ENCODE peak calls at places on chromosomes 12 and 14, in seven cellular contexts. K is lung; T is left ventricle myocardium inferior; U is psoas muscle; V is CD8-positive, alpha-beta memory T cell; Z is naive thymus-derived CD4-positive, alpha-beta T cell; H is DND-41. Y is an unnamed sample.
A peak's percentile ranks its signal among the peaks of the same experiment; 100 is the strongest.

GRCh38 chr14:21039585-21040369 is 2.4 kb upstream of the RNASE7 start:
- DNase-seq in K (no peak), T (no peak), U (peak; percentile 32), V (peak; percentile 24), Z (peak; percentile 17), H (peak; percentile 21), Y (peak; percentile 47)

GRCh38 chr12:40616383-40616900 is 75.8 kb upstream of the CNTN1 start:
- DNase-seq in K (no peak), T (no peak), U (no peak), V (no peak), Z (no peak), H (no peak), Y (no peak)

GRCh38 chr14:64763801-64764511 is 59.7 kb downstream of the PLEKHG3 start:
- DNase-seq in K (no peak), T (no peak), U (no peak), V (no peak), Z (no peak), H (no peak), Y (no peak)

GRCh38 chr12:3607039-3607719 is 116.2 kb downstream of the PRMT8 start:
- DNase-seq in K (no peak), T (no peak), U (no peak), V (no peak), Z (no peak), H (peak; percentile 5), Y (no peak)

GRCh38 chr14:35254736-35255135 is 37.4 kb upstream of the PSMA6 start:
- DNase-seq in K (no peak), T (no peak), U (no peak), V (no peak), Z (no peak), H (no peak), Y (no peak)

GRCh38 chr14:97851438-97851995 is 1054.3 kb downstream of the VRK1 start:
- DNase-seq in K (no peak), T (no peak), U (no peak), V (no peak), Z (no peak), H (no peak), Y (no peak)

GRCh38 chr12:67593041-67593870 is 55.3 kb upstream of the DYRK2 start:
- DNase-seq in K (peak; percentile 58), T (no peak), U (no peak), V (no peak), Z (no peak), H (no peak), Y (no peak)

GRCh38 chr12:70176290-70176689 is 66.9 kb upstream of the CNOT2 start:
- DNase-seq in K (no peak), T (no peak), U (no peak), V (no peak), Z (no peak), H (no peak), Y (no peak)

GRCh38 chr12:106976668-106977067 is 10.3 kb downstream of the MTERF2 start:
- DNase-seq in K (no peak), T (no peak), U (no peak), V (no peak), Z (no peak), H (no peak), Y (no peak)

GRCh38 chr14:36222952-36223468 is 46.5 kb upstream of the PTCSC3 start:
- DNase-seq in K (no peak), T (no peak), U (no peak), V (no peak), Z (no peak), H (no peak), Y (no peak)

GRCh38 chr14:30283822-30284446 is 275.0 kb upstream of the G2E3 start:
- DNase-seq in K (no peak), T (no peak), U (no peak), V (no peak), Z (no peak), H (peak; percentile 24), Y (no peak)

GRCh38 chr14:56116128-56116900 is 1.9 kb upstream of the PELI2 start:
- DNase-seq in K (no peak), T (no peak), U (no peak), V (no peak), Z (peak; percentile 66), H (no peak), Y (no peak)

GRCh38 chr14:64060648-64061096 is 207.9 kb downstream of the SYNE2 start:
- DNase-seq in K (no peak), T (no peak), U (no peak), V (no peak), Z (no peak), H (no peak), Y (no peak)

GRCh38 chr12:121184425-121184824 is 25.5 kb upstream of the P2RX4 start:
- DNase-seq in K (no peak), T (no peak), U (no peak), V (no peak), Z (no peak), H (no peak), Y (no peak)

GRCh38 chr12:88299567-88300101 is 157.5 kb downstream of the TMTC3 start:
- DNase-seq in K (no peak), T (no peak), U (no peak), V (no peak), Z (no peak), H (no peak), Y (no peak)

GRCh38 chr14:104774453-104775072 is 21.0 kb downstream of the AKT1 start:
- DNase-seq in K (no peak), T (no peak), U (no peak), V (no peak), Z (no peak), H (no peak), Y (no peak)

DNA sequence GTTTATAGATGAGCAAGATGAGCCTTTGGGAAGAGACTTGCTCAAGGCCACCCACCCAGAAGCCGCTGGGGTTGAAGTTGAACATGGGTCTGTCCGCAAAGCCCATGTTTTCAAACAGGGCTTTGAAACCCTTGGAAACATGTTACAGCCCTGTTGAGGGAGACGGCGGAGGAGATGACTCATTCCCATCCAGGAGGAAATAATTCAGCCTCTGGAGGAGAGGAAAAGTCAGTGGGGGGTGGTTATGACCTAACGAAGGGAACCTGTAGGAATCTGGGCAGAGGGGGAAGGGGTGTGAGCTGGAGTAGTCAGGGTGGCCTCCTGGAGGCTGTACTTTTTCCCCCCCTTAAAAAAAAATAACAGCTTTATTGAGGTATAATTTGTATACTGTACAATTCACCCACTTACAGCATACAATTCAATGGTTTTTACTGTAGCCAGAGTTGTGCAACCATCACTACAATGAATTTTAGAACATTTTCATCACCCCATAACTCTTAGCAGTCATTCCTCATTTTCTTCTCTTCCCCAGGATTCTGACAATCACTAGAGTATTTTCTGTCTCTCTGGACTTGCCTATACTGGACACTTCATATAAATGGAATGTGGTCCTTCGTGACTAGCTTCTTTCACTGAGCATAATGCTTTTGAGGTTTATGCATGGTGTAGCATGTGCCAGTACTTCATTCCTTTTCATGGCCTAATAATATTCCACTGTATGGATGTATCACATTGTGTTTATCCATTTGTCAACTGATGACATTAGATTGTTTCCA is 1.9 kb upstream of the RIN3 start:
- DNase-seq in K (peak; percentile 35), T (no peak), U (no peak), V (no peak), Z (no peak), H (no peak), Y (no peak)
- H3K27ac ChIP-seq in K (no peak overlapping the region), T (peak overlapping the region; percentile 94), U (peak overlapping the region; percentile 51), V (no peak overlapping the region), Z (no peak overlapping the region), H (no peak overlapping the region), Y (no peak overlapping the region)

DNA sequence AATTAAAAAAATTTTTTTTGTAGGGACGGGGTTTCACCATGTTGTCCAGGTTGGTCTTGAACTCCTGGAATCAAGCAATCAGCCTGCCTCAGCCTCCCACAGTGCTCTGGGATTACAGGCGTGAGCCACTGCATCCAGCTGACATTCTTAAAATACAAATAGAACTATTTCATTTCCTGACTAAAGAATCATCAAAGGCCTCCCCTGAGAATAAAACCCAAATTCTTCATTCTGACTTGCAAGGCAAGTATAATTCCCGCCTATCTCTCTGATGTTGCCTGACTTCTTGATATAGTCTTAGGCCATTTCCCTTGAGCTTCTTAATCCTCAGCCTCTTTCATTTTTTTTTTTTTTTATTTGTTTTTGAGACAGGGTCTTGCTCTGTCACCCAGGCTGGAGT is 4.4 kb upstream of the BICD1 start:
- DNase-seq in K (no peak), T (no peak), U (no peak), V (no peak), Z (no peak), H (no peak), Y (no peak)
- H3K27me3 ChIP-seq in K (no peaks in the 10 kb centered on the region), T (no peaks in the 10 kb centered on the region), U (no peaks in the 10 kb centered on the region), V (no peaks in the 10 kb centered on the region), Z (no peaks in the 10 kb centered on the region), H (no peaks in the 10 kb centered on the region), Y (no peaks in the 10 kb centered on the region)

GRCh38 chr12:132533584-132533958 is 43.6 kb downstream of the FBRSL1 start:
- DNase-seq in K (no peak), T (no peak), U (no peak), V (no peak), Z (no peak), H (no peak), Y (no peak)

GRCh38 chr12:132537049-132537448 is 47.1 kb downstream of the FBRSL1 start:
- DNase-seq in K (no peak), T (no peak), U (no peak), V (no peak), Z (no peak), H (no peak), Y (no peak)

GRCh38 chr12:132534076-132534475 is 44.1 kb downstream of the FBRSL1 start:
- DNase-seq in K (no peak), T (no peak), U (no peak), V (no peak), Z (no peak), H (no peak), Y (no peak)

GRCh38 chr12:132536102-132536876 is 46.3 kb downstream of the FBRSL1 start:
- DNase-seq in K (no peak), T (no peak), U (no peak), V (no peak), Z (no peak), H (no peak), Y (no peak)

GRCh38 chr12:132535046-132535445 is 45.1 kb downstream of the FBRSL1 start:
- DNase-seq in K (no peak), T (no peak), U (no peak), V (no peak), Z (no peak), H (no peak), Y (no peak)
- H3K9me3 ChIP-seq in K (peaks cover 5% of the 10 kb centered on the region), T (no peaks in the 10 kb centered on the region), U (no peaks in the 10 kb centered on the region), V (no peaks in the 10 kb centered on the region), Z (no peaks in the 10 kb centered on the region), H (peaks cover 7% of the 10 kb centered on the region), Y (no peaks in the 10 kb centered on the region)

GRCh38 chr14:89921346-89921745 is 33.2 kb downstream of the EFCAB11 start:
- DNase-seq in K (no peak), T (no peak), U (no peak), V (no peak), Z (no peak), H (no peak), Y (no peak)

GRCh38 chr14:89921896-89922548 is 32.5 kb downstream of the EFCAB11 start:
- DNase-seq in K (no peak), T (no peak), U (no peak), V (no peak), Z (no peak), H (no peak), Y (no peak)

GRCh38 chr14:89926709-89927108 is 27.8 kb downstream of the EFCAB11 start:
- DNase-seq in K (no peak), T (no peak), U (no peak), V (no peak), Z (no peak), H (no peak), Y (no peak)

GRCh38 chr14:89922549-89922907 is 32.0 kb downstream of the EFCAB11 start:
- DNase-seq in K (no peak), T (no peak), U (no peak), V (no peak), Z (no peak), H (no peak), Y (no peak)

GRCh38 chr14:89924224-89924623 is 30.3 kb downstream of the EFCAB11 start:
- DNase-seq in K (no peak), T (no peak), U (no peak), V (no peak), Z (no peak), H (no peak), Y (no peak)
- H3K27ac ChIP-seq in K (no peak overlapping the region), T (no peak overlapping the region), U (no peak overlapping the region), V (no peak overlapping the region), Z (no peak overlapping the region), H (no peak overlapping the region), Y (no peak overlapping the region)

Y was measured in CD4-positive, CD25-positive, alpha-beta regulatory T cell.